ENCODE peak calls at places on chromosomes 3 and 15, in four cellular contexts. One of them, this sample, is unnamed.

GRCh38 chr15:91853501-91853967 is at the start of gene SLCO3A1:
- DNase-seq in left ventricle myocardium inferior: peak
- DNase-seq in fibroblast of lung: peak
- DNase-seq in RWPE1: peak
- DNase-seq in this sample: peak

GRCh38 chr3:49705390-49705960 is 14.0 kb downstream of the AMIGO3 start:
- DNase-seq in left ventricle myocardium inferior: no peak
- DNase-seq in fibroblast of lung: no peak
- DNase-seq in RWPE1: no peak
- DNase-seq in this sample: no peak

GRCh38 chr15:61749169-61749568 is 311.1 kb downstream of the VPS13C start:
- DNase-seq in RWPE1: peak
- DNase-seq in left ventricle myocardium inferior: no peak
- DNase-seq in fibroblast of lung: peak
- DNase-seq in this sample: peak

GRCh38 chr15:92409006-92409405 is 15.3 kb downstream of the ST8SIA2 start:
- DNase-seq in RWPE1: no peak
- DNase-seq in fibroblast of lung: no peak
- DNase-seq in left ventricle myocardium inferior: no peak
- DNase-seq in this sample: no peak

GRCh38 chr3:174325834-174326705 is 533.1 kb upstream of the NAALADL2 start:
- DNase-seq in fibroblast of lung: peak
- DNase-seq in RWPE1: no peak
- DNase-seq in left ventricle myocardium inferior: no peak
- DNase-seq in this sample: no peak

GRCh38 chr3:14329116-14329830 is 73.1 kb upstream of the SLC6A6 start:
- DNase-seq in RWPE1: peak
- DNase-seq in left ventricle myocardium inferior: no peak
- DNase-seq in fibroblast of lung: peak
- DNase-seq in this sample: peak

GRCh38 chr3:127903596-127903995 is 11.4 kb upstream of the KBTBD12 start:
- DNase-seq in left ventricle myocardium inferior: no peak
- DNase-seq in fibroblast of lung: no peak
- DNase-seq in RWPE1: no peak
- DNase-seq in this sample: no peak

GRCh38 chr15:96889734-96890480 is 559.4 kb downstream of the NR2F2 start:
- DNase-seq in RWPE1: no peak
- DNase-seq in fibroblast of lung: peak
- DNase-seq in left ventricle myocardium inferior: no peak
- DNase-seq in this sample: peak

GRCh38 chr15:34810455-34811146 is 15.3 kb upstream of the ACTC1 start:
- DNase-seq in left ventricle myocardium inferior: no peak
- DNase-seq in RWPE1: peak
- DNase-seq in fibroblast of lung: peak
- DNase-seq in this sample: peak

GRCh38 chr3:194689493-194689901 is 3.8 kb downstream of the FAM43A start:
- DNase-seq in RWPE1: no peak
- DNase-seq in fibroblast of lung: peak
- DNase-seq in left ventricle myocardium inferior: peak
- DNase-seq in this sample: no peak

GRCh38 chr15:25811481-25811906 is 51.6 kb downstream of the ATP10A start:
- DNase-seq in left ventricle myocardium inferior: no peak
- DNase-seq in fibroblast of lung: no peak
- DNase-seq in RWPE1: no peak
- DNase-seq in this sample: no peak

GRCh38 chr3:46492890-46493547 is 4.8 kb upstream of the RTP3 start:
- DNase-seq in RWPE1: no peak
- DNase-seq in left ventricle myocardium inferior: no peak
- DNase-seq in fibroblast of lung: no peak
- DNase-seq in this sample: no peak

GRCh38 chr15:89192136-89192535 is 29.2 kb downstream of the RLBP1 start:
- DNase-seq in fibroblast of lung: no peak
- DNase-seq in left ventricle myocardium inferior: no peak
- DNase-seq in RWPE1: no peak
- DNase-seq in this sample: no peak

GRCh38 chr3:60920519-60920918 is 330.7 kb downstream of the FHIT start:
- DNase-seq in fibroblast of lung: no peak
- DNase-seq in RWPE1: no peak
- DNase-seq in left ventricle myocardium inferior: no peak
- DNase-seq in this sample: no peak

GRCh38 chr3:185152433-185153169 is at the start of gene C3orf70:
- DNase-seq in left ventricle myocardium inferior: peak
- DNase-seq in RWPE1: peak
- DNase-seq in fibroblast of lung: peak
- DNase-seq in this sample: peak

GRCh38 chr3:104896624-104897023 is 470.1 kb upstream of the ALCAM start:
- DNase-seq in RWPE1: no peak
- DNase-seq in left ventricle myocardium inferior: no peak
- DNase-seq in fibroblast of lung: no peak
- DNase-seq in this sample: no peak

GRCh38 chr15:60137711-60138396 is 133.7 kb downstream of the FOXB1 start:
- DNase-seq in fibroblast of lung: no peak
- DNase-seq in left ventricle myocardium inferior: no peak
- DNase-seq in RWPE1: peak
- DNase-seq in this sample: no peak

GRCh38 chr3:149080699-149081091 is 5.6 kb downstream of the HLTF start:
- DNase-seq in fibroblast of lung: peak
- DNase-seq in RWPE1: peak
- DNase-seq in left ventricle myocardium inferior: no peak
- DNase-seq in this sample: peak

GRCh38 chr3:197186887-197187588 is 111.4 kb downstream of the DLG1 start:
- DNase-seq in left ventricle myocardium inferior: no peak
- DNase-seq in fibroblast of lung: peak
- DNase-seq in RWPE1: peak
- DNase-seq in this sample: peak

GRCh38 chr15:50633653-50634052 is 52.9 kb downstream of the TRPM7 start:
- DNase-seq in RWPE1: no peak
- DNase-seq in left ventricle myocardium inferior: no peak
- DNase-seq in fibroblast of lung: no peak
- DNase-seq in this sample: no peak

GRCh38 chr3:155604967-155605366 is 139.9 kb downstream of the PLCH1 start:
- DNase-seq in left ventricle myocardium inferior: no peak
- DNase-seq in RWPE1: no peak
- DNase-seq in fibroblast of lung: no peak
- DNase-seq in this sample: no peak

GRCh38 chr3:159200176-159200575 is 398.3 kb downstream of the MFSD1 start:
- DNase-seq in left ventricle myocardium inferior: no peak
- DNase-seq in fibroblast of lung: no peak
- DNase-seq in RWPE1: no peak
- DNase-seq in this sample: no peak

GRCh38 chr3:128620268-128620691 is 30.3 kb downstream of the RPN1 start:
- DNase-seq in RWPE1: no peak
- DNase-seq in fibroblast of lung: no peak
- DNase-seq in left ventricle myocardium inferior: no peak
- DNase-seq in this sample: no peak

GRCh38 chr3:184523825-184524615 is 37.6 kb upstream of the EPHB3 start:
- DNase-seq in left ventricle myocardium inferior: no peak
- DNase-seq in RWPE1: peak
- DNase-seq in fibroblast of lung: peak
- DNase-seq in this sample: peak

GRCh38 chr3:111112913-111113312 is 41.3 kb downstream of the NECTIN3 start:
- DNase-seq in fibroblast of lung: peak
- DNase-seq in RWPE1: no peak
- DNase-seq in left ventricle myocardium inferior: no peak
- DNase-seq in this sample: no peak

GRCh38 chr3:47238017-47238416 is 44.6 kb downstream of the KIF9 start:
- DNase-seq in left ventricle myocardium inferior: no peak
- DNase-seq in fibroblast of lung: no peak
- DNase-seq in RWPE1: no peak
- DNase-seq in this sample: no peak

GRCh38 chr15:65289261-65289854 is 2.7 kb upstream of the PARP16 start:
- DNase-seq in fibroblast of lung: no peak
- DNase-seq in left ventricle myocardium inferior: no peak
- DNase-seq in RWPE1: no peak
- DNase-seq in this sample: no peak

GRCh38 chr15:77144492-77145070 is 73.7 kb upstream of the TSPAN3 start:
- DNase-seq in fibroblast of lung: peak
- DNase-seq in RWPE1: no peak
- DNase-seq in left ventricle myocardium inferior: no peak
- DNase-seq in this sample: peak

GRCh38 chr3:72907131-72907697 is 19.4 kb downstream of the GXYLT2 start:
- DNase-seq in fibroblast of lung: peak
- DNase-seq in RWPE1: no peak
- DNase-seq in left ventricle myocardium inferior: no peak
- DNase-seq in this sample: peak

GRCh38 chr3:166860217-166860616 is 519.9 kb downstream of the ZBBX start:
- DNase-seq in left ventricle myocardium inferior: no peak
- DNase-seq in RWPE1: no peak
- DNase-seq in fibroblast of lung: no peak
- DNase-seq in this sample: no peak

GRCh38 chr3:81872566-81872965 is 111.1 kb upstream of the GBE1 start:
- DNase-seq in fibroblast of lung: peak
- DNase-seq in RWPE1: no peak
- DNase-seq in left ventricle myocardium inferior: no peak
- DNase-seq in this sample: no peak

GRCh38 chr3:188553569-188553968 is 399.6 kb downstream of the LPP start:
- DNase-seq in left ventricle myocardium inferior: no peak
- DNase-seq in RWPE1: no peak
- DNase-seq in fibroblast of lung: no peak
- DNase-seq in this sample: no peak

GRCh38 chr3:167851171-167851570 is 115.7 kb downstream of the SERPINI1 start:
- DNase-seq in RWPE1: no peak
- DNase-seq in fibroblast of lung: peak
- DNase-seq in left ventricle myocardium inferior: no peak
- DNase-seq in this sample: no peak

GRCh38 chr15:77654975-77655374 is 22.3 kb upstream of the LINGO1 start:
- DNase-seq in fibroblast of lung: no peak
- DNase-seq in left ventricle myocardium inferior: no peak
- DNase-seq in RWPE1: no peak
- DNase-seq in this sample: peak

GRCh38 chr3:6528951-6529350 is 332.0 kb upstream of the GRM7 start:
- DNase-seq in RWPE1: no peak
- DNase-seq in fibroblast of lung: no peak
- DNase-seq in left ventricle myocardium inferior: no peak
- DNase-seq in this sample: no peak

GRCh38 chr15:84816694-84817460 is at the start of gene ALPK3:
- DNase-seq in left ventricle myocardium inferior: peak
- DNase-seq in RWPE1: no peak
- DNase-seq in fibroblast of lung: no peak
- DNase-seq in this sample: no peak
- TF ChIP-seq CTCF in left ventricle myocardium inferior: peak
- TF ChIP-seq CTCF in RWPE1: no peak
- TF ChIP-seq CTCF in fibroblast of lung: no peak
- TF ChIP-seq CTCF in this sample: no peak

DNA sequence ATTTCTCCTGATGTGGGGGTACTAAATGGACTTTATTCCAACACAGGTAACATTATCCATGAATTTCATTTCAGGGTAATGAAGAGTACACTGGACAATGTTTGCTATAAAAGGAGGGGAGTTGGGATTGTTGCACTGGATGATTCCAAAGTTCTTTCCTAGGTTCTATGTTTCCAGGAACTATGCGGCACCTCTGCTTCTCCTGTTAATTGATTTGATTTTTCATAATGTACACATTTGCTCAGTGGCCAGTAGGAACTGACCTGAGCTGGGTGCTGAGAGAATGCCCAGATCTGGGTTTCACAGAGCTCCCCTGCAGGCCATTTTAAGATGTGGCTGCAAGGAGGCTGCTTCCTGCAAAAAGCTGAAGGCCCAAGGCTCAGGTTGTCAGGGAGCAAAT is 171.7 kb downstream of the KLF13 start:
- DNase-seq in fibroblast of lung: no peak
- DNase-seq in RWPE1: no peak
- DNase-seq in left ventricle myocardium inferior: no peak
- DNase-seq in this sample: no peak
- TF ChIP-seq CTCF in fibroblast of lung: no peak
- TF ChIP-seq CTCF in RWPE1: no peak
- TF ChIP-seq CTCF in left ventricle myocardium inferior: no peak
- TF ChIP-seq CTCF in this sample: no peak

GRCh38 chr15:63605816-63606215 is 8.6 kb downstream of the FBXL22 start:
- DNase-seq in RWPE1: no peak
- DNase-seq in fibroblast of lung: no peak
- DNase-seq in left ventricle myocardium inferior: no peak
- DNase-seq in this sample: no peak
- TF ChIP-seq CTCF in RWPE1: no peak
- TF ChIP-seq CTCF in fibroblast of lung: no peak
- TF ChIP-seq CTCF in left ventricle myocardium inferior: no peak
- TF ChIP-seq CTCF in this sample: no peak

GRCh38 chr15:83565553-83566159 is 88.3 kb upstream of the ADAMTSL3 start:
- DNase-seq in RWPE1: peak
- DNase-seq in left ventricle myocardium inferior: no peak
- DNase-seq in fibroblast of lung: peak
- DNase-seq in this sample: peak
- TF ChIP-seq CTCF in RWPE1: peak
- TF ChIP-seq CTCF in left ventricle myocardium inferior: peak
- TF ChIP-seq CTCF in fibroblast of lung: peak
- TF ChIP-seq CTCF in this sample: peak

GRCh38 chr3:141047168-141047567 is 4.0 kb upstream of the SPSB4 start:
- DNase-seq in RWPE1: peak
- DNase-seq in left ventricle myocardium inferior: no peak
- DNase-seq in fibroblast of lung: no peak
- DNase-seq in this sample: peak
- TF ChIP-seq CTCF in RWPE1: no peak
- TF ChIP-seq CTCF in left ventricle myocardium inferior: no peak
- TF ChIP-seq CTCF in fibroblast of lung: no peak
- TF ChIP-seq CTCF in this sample: no peak